ENCODE peak calls at places on chromosomes 5 and 9, in four cellular contexts. One of them, this sample, is unnamed.
A peak's percentile ranks its signal among the peaks of the same experiment; 100 is the strongest.

GRCh38 chr5:133739381-133739780 is 127.0 kb upstream of the FSTL4 start:
- DNase-seq in activated naive CD8-positive, alpha-beta T cell treated with anti-CD3 and anti-CD28 coated beads, Interleukin-2, amount 50 U/mL, for 16 hours: no peak
- DNase-seq in KG1: no peak
- DNase-seq in stimulated activated naive CD4-positive, alpha-beta T cell: no peak
- DNase-seq in this sample: no peak

GRCh38 chr9:136728548-136729123 is 14.1 kb downstream of the LCN10 start:
- DNase-seq in activated naive CD8-positive, alpha-beta T cell treated with anti-CD3 and anti-CD28 coated beads, Interleukin-2, amount 50 U/mL, for 16 hours: no peak
- DNase-seq in KG1: no peak
- DNase-seq in stimulated activated naive CD4-positive, alpha-beta T cell: no peak
- DNase-seq in this sample: peak; percentile 62

GRCh38 chr5:130529716-130530485 is 625.6 kb downstream of the CHSY3 start:
- DNase-seq in activated naive CD8-positive, alpha-beta T cell treated with anti-CD3 and anti-CD28 coated beads, Interleukin-2, amount 50 U/mL, for 16 hours: no peak
- DNase-seq in KG1: no peak
- DNase-seq in stimulated activated naive CD4-positive, alpha-beta T cell: no peak
- DNase-seq in this sample: no peak

GRCh38 chr9:212265-212664 is 2.4 kb upstream of the DOCK8 start:
- DNase-seq in activated naive CD8-positive, alpha-beta T cell treated with anti-CD3 and anti-CD28 coated beads, Interleukin-2, amount 50 U/mL, for 16 hours: no peak
- DNase-seq in KG1: no peak
- DNase-seq in stimulated activated naive CD4-positive, alpha-beta T cell: no peak
- DNase-seq in this sample: peak; percentile 9

GRCh38 chr9:105154723-105155191 is 89.7 kb upstream of the SLC44A1 start:
- DNase-seq in activated naive CD8-positive, alpha-beta T cell treated with anti-CD3 and anti-CD28 coated beads, Interleukin-2, amount 50 U/mL, for 16 hours: no peak
- DNase-seq in KG1: no peak
- DNase-seq in stimulated activated naive CD4-positive, alpha-beta T cell: no peak
- DNase-seq in this sample: peak; percentile 45

GRCh38 chr9:99824378-99825157 is 2.9 kb downstream of the NR4A3 start:
- DNase-seq in activated naive CD8-positive, alpha-beta T cell treated with anti-CD3 and anti-CD28 coated beads, Interleukin-2, amount 50 U/mL, for 16 hours: peak; percentile 48
- DNase-seq in KG1: no peak
- DNase-seq in stimulated activated naive CD4-positive, alpha-beta T cell: peak; percentile 45
- DNase-seq in this sample: peak; percentile 68

GRCh38 chr5:55920784-55921183 is 69.6 kb downstream of the IL31RA start:
- DNase-seq in activated naive CD8-positive, alpha-beta T cell treated with anti-CD3 and anti-CD28 coated beads, Interleukin-2, amount 50 U/mL, for 16 hours: no peak
- DNase-seq in KG1: no peak
- DNase-seq in stimulated activated naive CD4-positive, alpha-beta T cell: no peak
- DNase-seq in this sample: peak; percentile 54

GRCh38 chr5:129306725-129307124 is 153.4 kb upstream of the ADAMTS19 start:
- DNase-seq in activated naive CD8-positive, alpha-beta T cell treated with anti-CD3 and anti-CD28 coated beads, Interleukin-2, amount 50 U/mL, for 16 hours: no peak
- DNase-seq in KG1: no peak
- DNase-seq in stimulated activated naive CD4-positive, alpha-beta T cell: no peak
- DNase-seq in this sample: no peak

GRCh38 chr5:32559411-32559810 is 25.9 kb upstream of the SUB1 start:
- DNase-seq in activated naive CD8-positive, alpha-beta T cell treated with anti-CD3 and anti-CD28 coated beads, Interleukin-2, amount 50 U/mL, for 16 hours: no peak
- DNase-seq in KG1: no peak
- DNase-seq in stimulated activated naive CD4-positive, alpha-beta T cell: no peak
- DNase-seq in this sample: no peak

GRCh38 chr5:77957-78804 is 13.8 kb upstream of the PLEKHG4B start:
- DNase-seq in activated naive CD8-positive, alpha-beta T cell treated with anti-CD3 and anti-CD28 coated beads, Interleukin-2, amount 50 U/mL, for 16 hours: no peak
- DNase-seq in KG1: peak; percentile 24
- DNase-seq in stimulated activated naive CD4-positive, alpha-beta T cell: no peak
- DNase-seq in this sample: peak; percentile 77

GRCh38 chr5:17327048-17327447 is 109.6 kb downstream of the BASP1 start:
- DNase-seq in activated naive CD8-positive, alpha-beta T cell treated with anti-CD3 and anti-CD28 coated beads, Interleukin-2, amount 50 U/mL, for 16 hours: no peak
- DNase-seq in KG1: no peak
- DNase-seq in stimulated activated naive CD4-positive, alpha-beta T cell: no peak
- DNase-seq in this sample: peak; percentile 39

GRCh38 chr9:882416-882931 is 41.0 kb downstream of the DMRT1 start:
- DNase-seq in activated naive CD8-positive, alpha-beta T cell treated with anti-CD3 and anti-CD28 coated beads, Interleukin-2, amount 50 U/mL, for 16 hours: no peak
- DNase-seq in KG1: no peak
- DNase-seq in stimulated activated naive CD4-positive, alpha-beta T cell: no peak
- DNase-seq in this sample: peak; percentile 35

GRCh38 chr9:134185536-134186011 is 21.2 kb upstream of the RNU6ATAC start:
- DNase-seq in activated naive CD8-positive, alpha-beta T cell treated with anti-CD3 and anti-CD28 coated beads, Interleukin-2, amount 50 U/mL, for 16 hours: no peak
- DNase-seq in KG1: no peak
- DNase-seq in stimulated activated naive CD4-positive, alpha-beta T cell: peak; percentile 8
- DNase-seq in this sample: peak; percentile 58